ENCODE peak calls at places on chromosomes 3 and 15, in seven cellular contexts. E, Y, L, X, F, Z and T are unnamed samples.

GRCh38 chr15:22227961-22228762 is 147.8 kb downstream of the OR4M2 start:
- DNase-seq in Z (no peak), L (no peak), X (no peak), Y (no peak), F (no peak), E (no peak), T (no peak)

GRCh38 chr15:64775551-64776401 is at the start of gene RBPMS2:
- DNase-seq in Z (no peak), F (no peak), X (peak), L (peak), Y (no peak), E (peak), T (no peak)

GRCh38 chr3:142808103-142808917 is 80.6 kb downstream of the PCOLCE2 start:
- DNase-seq in Z (peak), E (peak), L (no peak), X (peak), F (no peak), Y (no peak), T (no peak)

GRCh38 chr3:129230311-129231019 is 18.9 kb upstream of the COPG1 start:
- DNase-seq in L (no peak), Z (peak), X (peak), Y (no peak), E (peak), F (no peak), T (no peak)

GRCh38 chr3:181210275-181210674 is 220.7 kb upstream of the DNAJC19 start:
- DNase-seq in Y (no peak), F (no peak), X (peak), E (peak), Z (no peak), L (no peak), T (no peak)

GRCh38 chr3:87145553-87145952 is 81.6 kb upstream of the CHMP2B start:
- DNase-seq in L (no peak), Y (no peak), F (no peak), X (peak), Z (no peak), E (no peak), T (no peak)

GRCh38 chr3:125206934-125207333 is 5.6 kb downstream of the SLC12A8 start:
- DNase-seq in Z (no peak), E (no peak), L (no peak), F (no peak), X (no peak), Y (no peak), T (no peak)

GRCh38 chr15:88794001-88794400 is 9.2 kb upstream of the ACAN start:
- DNase-seq in L (no peak), F (no peak), X (no peak), Y (no peak), E (no peak), Z (no peak), T (no peak)